ENCODE peak calls at places on chromosome 4, in nine cellular contexts. P is adrenal gland, J is tibial nerve, M is endothelial cell of umbilical vein, O is heart left ventricle, S is ovary, W is uterus, V is upper lobe of right lung, U is brain microvascular endothelial cell. Z is an unnamed sample.
A peak's percentile ranks its signal among the peaks of the same experiment; 100 is the strongest.

GRCh38 chr4:104971458-104971857 is 175.2 kb upstream of the TET2 start:
- DNase-seq in U (no peak), O (no peak), V (no peak), P (no peak), W (no peak), M (no peak), S (no peak), J (no peak), Z (no peak)

GRCh38 chr4:112002301-112002700 is 143.0 kb upstream of the FAM241A start:
- DNase-seq in S (no peak), M (no peak), O (no peak), V (no peak), U (no peak), W (no peak), J (no peak), P (no peak), Z (no peak)

GRCh38 chr4:57943672-57944071 is 833.5 kb upstream of the IGFBP7 start:
- DNase-seq in J (no peak), S (no peak), M (peak; percentile 75), V (peak; percentile 45), U (peak; percentile 47), O (no peak), P (no peak), W (no peak), Z (no peak)

GRCh38 chr4:100166297-100167034 is 23.8 kb downstream of the DDIT4L start:
- DNase-seq in W (no peak), V (no peak), J (no peak), S (no peak), U (no peak), O (no peak), M (no peak), P (no peak), Z (no peak)

GRCh38 chr4:16508968-16509367 is 282.7 kb upstream of the TAPT1 start:
- DNase-seq in O (no peak), U (peak; percentile 18), V (no peak), S (no peak), J (no peak), W (no peak), M (no peak), P (no peak), Z (no peak)

GRCh38 chr4:77012726-77013125 is 63.1 kb downstream of the CCNI start:
- DNase-seq in W (no peak), V (no peak), O (peak; percentile 40), P (no peak), S (peak; percentile 76), M (peak; percentile 48), U (no peak), J (no peak), Z (no peak)

GRCh38 chr4:112931001-112931400 is 118.5 kb upstream of the ANK2 start:
- DNase-seq in M (no peak), U (no peak), J (no peak), V (no peak), S (no peak), P (no peak), W (no peak), O (no peak), Z (no peak)

GRCh38 chr4:18695733-18696527 is 674.4 kb upstream of the LCORL start:
- DNase-seq in W (no peak), J (no peak), S (no peak), P (no peak), V (no peak), O (no peak), M (no peak), U (no peak), Z (no peak)

GRCh38 chr4:183409956-183410355 is 34.5 kb upstream of the CDKN2AIP start:
- DNase-seq in V (no peak), O (no peak), U (no peak), P (no peak), M (no peak), W (no peak), S (no peak), J (no peak), Z (no peak)

GRCh38 chr4:30429813-30430466 is 290.2 kb upstream of the PCDH7 start:
- DNase-seq in V (no peak), P (no peak), U (peak; percentile 6), W (no peak), M (peak; percentile 83), J (no peak), O (no peak), S (no peak), Z (no peak)

GRCh38 chr4:155403886-155404285 is 27.1 kb upstream of the MAP9 start:
- DNase-seq in S (no peak), V (no peak), O (no peak), P (no peak), W (no peak), M (peak; percentile 67), J (no peak), U (peak; percentile 11), Z (no peak)
- TF ChIP-seq CTCF in S (no peak), V (peak; percentile 47), O (peak; percentile 44), P (peak; percentile 20), W (peak; percentile 48), M (peak; percentile 6), J (no peak), U (peak; percentile 7), Z (no peak)

GRCh38 chr4:4851906-4852305 is 7.6 kb upstream of the MSX1 start:
- DNase-seq in P (no peak), O (no peak), S (peak; percentile 13), J (no peak), W (no peak), V (peak; percentile 31), M (no peak), U (no peak), Z (no peak)

GRCh38 chr4:4854649-4855292 is 4.7 kb upstream of the MSX1 start:
- DNase-seq in O (no peak), M (no peak), U (no peak), P (no peak), W (peak; percentile 9), S (peak; percentile 31), V (peak; percentile 39), J (no peak), Z (no peak)

GRCh38 chr4:4852591-4853362 is 6.7 kb upstream of the MSX1 start:
- DNase-seq in S (peak; percentile 43), O (no peak), W (peak; percentile 79), J (no peak), P (no peak), M (peak; percentile 22), V (peak; percentile 70), U (peak; percentile 76), Z (no peak)

GRCh38 chr4:4853921-4854648 is 5.4 kb upstream of the MSX1 start:
- DNase-seq in W (no peak), O (no peak), M (no peak), S (peak; percentile 25), P (no peak), V (peak; percentile 8), U (no peak), J (no peak), Z (no peak)

GRCh38 chr4:4853371-4853823 is 6.1 kb upstream of the MSX1 start:
- DNase-seq in O (no peak), S (no peak), W (no peak), V (no peak), J (no peak), P (no peak), U (no peak), M (no peak), Z (no peak)
- H3K4me3 ChIP-seq in O (no peak overlapping the region), S (peak overlapping the region; percentile 21), W (peak overlapping the region; percentile 26), V (peak overlapping the region; percentile 38), J (peak overlapping the region; percentile 24), P (peak overlapping the region; percentile 25), U (peak overlapping the region; percentile 34), M (no peak overlapping the region), Z (no peak overlapping the region)

GRCh38 chr4:14908635-14909034 is 93.6 kb upstream of the CPEB2 start:
- DNase-seq in M (no peak), P (no peak), J (no peak), W (no peak), U (peak; percentile 28), O (no peak), S (no peak), V (no peak), Z (no peak)
- H3K27ac ChIP-seq in M (no peak overlapping the region), P (no peak overlapping the region), J (no peak overlapping the region), W (no peak overlapping the region), U (no peak overlapping the region), O (no peak overlapping the region), S (no peak overlapping the region), V (no peak overlapping the region), Z (no peak overlapping the region)

DNA sequence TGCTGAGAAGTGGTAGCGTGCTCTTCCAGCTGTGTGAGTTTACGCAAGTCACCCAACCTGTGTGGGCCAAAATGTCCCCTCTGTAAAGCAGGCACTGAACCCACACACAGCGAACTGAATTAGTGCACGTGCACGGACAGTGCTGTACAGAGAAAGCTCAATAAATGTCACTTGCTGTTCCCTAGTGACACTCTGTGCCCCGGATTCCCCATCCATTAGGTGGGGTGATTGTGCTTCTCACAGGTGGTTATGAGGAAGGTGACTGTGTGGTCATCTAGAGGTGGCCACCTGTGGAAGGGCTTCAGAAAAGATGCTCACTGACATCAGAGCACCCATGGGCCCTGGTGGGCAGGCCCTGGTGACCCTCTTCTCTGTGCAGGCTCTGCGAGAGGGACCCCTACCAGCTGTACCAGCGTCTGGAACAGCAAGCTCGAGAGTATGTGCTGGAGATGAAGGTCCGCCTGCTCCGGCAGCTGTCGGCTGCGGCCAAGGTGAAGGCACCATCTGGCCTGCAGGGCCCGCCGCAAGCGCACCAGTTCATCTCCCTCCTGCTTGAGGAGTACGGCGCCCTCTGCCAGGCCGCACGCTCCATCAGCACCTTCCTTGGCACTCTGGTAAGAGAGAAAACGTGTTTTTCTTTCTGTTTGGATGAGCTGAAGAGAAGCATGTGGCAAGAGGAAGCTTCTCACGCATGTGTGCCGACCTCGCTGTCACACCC is 94.3 kb downstream of the FAM193A start:
- DNase-seq in J (no peak), M (no peak), W (no peak), U (no peak), S (no peak), V (peak; percentile 62), P (no peak), O (no peak), Z (no peak)
- TF ChIP-seq CTCF in J (no peak), M (no peak), W (no peak), U (no peak), S (no peak), V (no peak), P (no peak), O (no peak), Z (no peak)

Z was measured in transverse colon.